ENCODE peak calls at places on chromosome 16, in four cellular contexts. One of them, this sample, is unnamed.
A peak's percentile ranks its signal among the peaks of the same experiment; 100 is the strongest.

GRCh38 chr16:56972898-56973689 is 11.3 kb downstream of the CETP start:
- DNase-seq in memory B cell: no peak
- DNase-seq in naive B cell: no peak
- DNase-seq in iPS DF 6.9: no peak
- DNase-seq in this sample: no peak

GRCh38 chr16:1887711-1888354 is 15.9 kb upstream of the MEIOB start:
- DNase-seq in naive B cell: no peak
- DNase-seq in memory B cell: no peak
- DNase-seq in iPS DF 6.9: no peak
- DNase-seq in this sample: no peak

GRCh38 chr16:81889896-81890634 is 111.0 kb downstream of the PLCG2 start:
- DNase-seq in iPS DF 6.9: peak; percentile 63
- DNase-seq in naive B cell: peak; percentile 44
- DNase-seq in memory B cell: peak; percentile 42
- DNase-seq in this sample: peak; percentile 21

GRCh38 chr16:20878682-20879147 is 21.4 kb downstream of the DCUN1D3 start:
- DNase-seq in naive B cell: no peak
- DNase-seq in iPS DF 6.9: no peak
- DNase-seq in memory B cell: no peak
- DNase-seq in this sample: no peak

GRCh38 chr16:303760-304505 is 21.0 kb downstream of the PDIA2 start:
- DNase-seq in naive B cell: no peak
- DNase-seq in iPS DF 6.9: no peak
- DNase-seq in memory B cell: no peak
- DNase-seq in this sample: no peak

GRCh38 chr16:10325783-10326543 is 59.9 kb upstream of the ATF7IP2 start:
- DNase-seq in naive B cell: peak; percentile 14
- DNase-seq in memory B cell: no peak
- DNase-seq in iPS DF 6.9: no peak
- DNase-seq in this sample: no peak

GRCh38 chr16:71865173-71865863 is 18.7 kb downstream of the ZNF821 start:
- DNase-seq in naive B cell: no peak
- DNase-seq in memory B cell: no peak
- DNase-seq in iPS DF 6.9: no peak
- DNase-seq in this sample: no peak

GRCh38 chr16:54957403-54957802 is 26.7 kb downstream of the IRX5 start:
- DNase-seq in naive B cell: no peak
- DNase-seq in iPS DF 6.9: no peak
- DNase-seq in memory B cell: no peak
- DNase-seq in this sample: no peak

GRCh38 chr16:84367750-84368320 is 503 bp upstream of the ATP2C2 start:
- DNase-seq in iPS DF 6.9: no peak
- DNase-seq in naive B cell: no peak
- DNase-seq in memory B cell: no peak
- DNase-seq in this sample: no peak

GRCh38 chr16:19192865-19193264 is 24.8 kb downstream of the SYT17 start:
- DNase-seq in iPS DF 6.9: no peak
- DNase-seq in memory B cell: no peak
- DNase-seq in naive B cell: no peak
- DNase-seq in this sample: no peak

GRCh38 chr16:17211797-17212196 is 259.0 kb downstream of the XYLT1 start:
- DNase-seq in iPS DF 6.9: no peak
- DNase-seq in memory B cell: no peak
- DNase-seq in naive B cell: peak; percentile 17
- DNase-seq in this sample: no peak

GRCh38 chr16:11251525-11252481 is 4.2 kb downstream of the SOCS1 start:
- DNase-seq in memory B cell: no peak
- DNase-seq in naive B cell: no peak
- DNase-seq in iPS DF 6.9: no peak
- DNase-seq in this sample: no peak

GRCh38 chr16:22304411-22304810 is 7.2 kb downstream of the POLR3E start:
- DNase-seq in naive B cell: no peak
- DNase-seq in iPS DF 6.9: no peak
- DNase-seq in memory B cell: no peak
- DNase-seq in this sample: no peak